ENCODE peak calls at places on chromosomes 12 and 14, in six cellular contexts. H is activated B cell treated with CpG ODN at 0.5 μM for 24 hours, R is GM06990, J is lower leg skin, G is osteocyte, M is cardiac muscle cell. L is an unnamed sample.

GRCh38 chr14:77663289-77663688 is 44.5 kb downstream of the ALKBH1 start:
- DNase-seq in H (no peak), R (no peak), J (no peak), G (no peak), M (no peak), L (no peak)

GRCh38 chr14:101820283-101820798 is 58.8 kb downstream of the PPP2R5C start:
- DNase-seq in H (no peak), R (no peak), J (no peak), G (no peak), M (no peak), L (no peak)

GRCh38 chr14:40188006-40188405 is 755.8 kb upstream of the FBXO33 start:
- DNase-seq in H (no peak), R (no peak), J (no peak), G (no peak), M (no peak), L (no peak)

GRCh38 chr12:94073441-94074051 is 74.8 kb upstream of the PLXNC1 start:
- DNase-seq in H (no peak), R (no peak), J (no peak), G (no peak), M (no peak), L (peak)

GRCh38 chr12:106249411-106250135 is 1.8 kb upstream of the CKAP4 start:
- DNase-seq in H (no peak), R (peak), J (no peak), G (peak), M (no peak), L (no peak)

GRCh38 chr12:130183585-130184370 is 21.5 kb downstream of the FZD10 start:
- DNase-seq in H (no peak), R (no peak), J (no peak), G (no peak), M (no peak), L (no peak)

GRCh38 chr14:52840916-52841315 is 49.5 kb upstream of the GNPNAT1 start:
- DNase-seq in H (no peak), R (no peak), J (peak), G (no peak), M (no peak), L (no peak)

GRCh38 chr12:111412007-111412829 is 6.5 kb downstream of the SH2B3 start:
- DNase-seq in H (no peak), R (no peak), J (no peak), G (no peak), M (peak), L (no peak)

GRCh38 chr12:27534060-27534764 is 10.2 kb downstream of the PPFIBP1 start:
- DNase-seq in H (no peak), R (peak), J (no peak), G (no peak), M (no peak), L (no peak)

GRCh38 chr12:12839886-12840285 is 26.7 kb downstream of the DDX47 start:
- DNase-seq in H (no peak), R (no peak), J (no peak), G (no peak), M (no peak), L (no peak)

GRCh38 chr14:64786296-64787149 is 82.3 kb downstream of the PLEKHG3 start:
- DNase-seq in H (no peak), R (no peak), J (no peak), G (no peak), M (no peak), L (no peak)

GRCh38 chr14:35539969-35540368 is 6.0 kb downstream of the INSM2 start:
- DNase-seq in H (no peak), R (no peak), J (no peak), G (no peak), M (no peak), L (no peak)

GRCh38 chr12:7588703-7589329 is 76.9 kb downstream of the APOBEC1 start:
- DNase-seq in H (no peak), R (no peak), J (peak), G (no peak), M (peak), L (no peak)

GRCh38 chr14:99755629-99756603 is 37.3 kb upstream of the EML1 start:
- DNase-seq in H (no peak), R (no peak), J (peak), G (peak), M (no peak), L (no peak)

GRCh38 chr12:15011162-15011561 is 38.3 kb downstream of the PDE6H start:
- DNase-seq in H (no peak), R (no peak), J (no peak), G (no peak), M (no peak), L (no peak)

GRCh38 chr14:81476816-81477215 is 56.8 kb downstream of the SEL1L start:
- DNase-seq in H (no peak), R (no peak), J (no peak), G (no peak), M (no peak), L (no peak)

GRCh38 chr14:99819514-99819913 is 26.3 kb downstream of the EML1 start:
- DNase-seq in H (no peak), R (no peak), J (no peak), G (no peak), M (no peak), L (no peak)

GRCh38 chr14:50801706-50802105 is 29.3 kb downstream of the NIN start:
- DNase-seq in H (no peak), R (no peak), J (no peak), G (no peak), M (no peak), L (no peak)

GRCh38 chr12:94284046-94284445 is 135.7 kb downstream of the PLXNC1 start:
- DNase-seq in H (no peak), R (no peak), J (no peak), G (no peak), M (no peak), L (no peak)

GRCh38 chr14:61080591-61081010 is 99.6 kb downstream of the SLC38A6 start:
- DNase-seq in H (peak), R (peak), J (no peak), G (no peak), M (no peak), L (no peak)

GRCh38 chr14:53571589-53571988 is 385.0 kb downstream of the BMP4 start:
- DNase-seq in H (no peak), R (no peak), J (no peak), G (no peak), M (no peak), L (no peak)

GRCh38 chr12:1794440-1795090 is 25.8 kb upstream of the LRTM2 start:
- DNase-seq in H (no peak), R (no peak), J (no peak), G (peak), M (no peak), L (no peak)

GRCh38 chr12:102891756-102892155 is 25.3 kb downstream of the PAH start:
- DNase-seq in H (no peak), R (no peak), J (no peak), G (no peak), M (no peak), L (no peak)

GRCh38 chr12:21695896-21696295 is 38.3 kb upstream of the LDHB start:
- DNase-seq in H (no peak), R (no peak), J (no peak), G (no peak), M (no peak), L (no peak)

GRCh38 chr12:11825278-11825677 is 175.8 kb downstream of the ETV6 start:
- DNase-seq in H (no peak), R (no peak), J (no peak), G (no peak), M (no peak), L (no peak)

GRCh38 chr12:132887513-132888341 is at the start of gene CHFR:
- DNase-seq in H (peak), R (peak), J (peak), G (peak), M (peak), L (peak)
- TF ChIP-seq CTCF in H (no peak), R (no peak), J (no peak), G (no peak), M (no peak), L (no peak)

GRCh38 chr14:72892103-72892878 is 1.6 kb downstream of the DPF3 start:
- DNase-seq in H (peak), R (peak), J (no peak), G (no peak), M (peak), L (no peak)
- TF ChIP-seq CTCF in H (no peak), R (peak), J (no peak), G (peak), M (no peak), L (no peak)

DNA sequence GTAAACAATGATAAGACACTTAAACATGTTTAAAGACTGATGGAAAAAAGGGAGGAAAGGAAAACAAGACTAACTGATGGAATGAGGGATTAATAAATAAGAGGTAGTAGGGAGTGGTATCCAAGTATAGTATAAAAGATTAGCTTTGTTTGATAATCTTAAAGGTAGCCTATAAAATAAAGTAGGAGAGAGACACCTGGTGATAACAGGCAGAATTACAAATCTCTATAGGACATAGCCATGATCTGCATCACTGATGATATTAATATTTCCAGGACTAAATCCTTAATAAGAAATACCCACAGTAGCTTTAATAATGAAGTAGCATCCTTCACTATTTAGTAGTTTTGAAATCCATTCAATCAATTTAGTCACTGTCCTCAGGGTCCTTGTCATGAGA is 30.4 kb downstream of the DLGAP5 start:
- DNase-seq in H (no peak), R (no peak), J (no peak), G (no peak), M (no peak), L (no peak)
- TF ChIP-seq CTCF in H (no peak), R (peak), J (no peak), G (peak), M (peak), L (peak)

DNA sequence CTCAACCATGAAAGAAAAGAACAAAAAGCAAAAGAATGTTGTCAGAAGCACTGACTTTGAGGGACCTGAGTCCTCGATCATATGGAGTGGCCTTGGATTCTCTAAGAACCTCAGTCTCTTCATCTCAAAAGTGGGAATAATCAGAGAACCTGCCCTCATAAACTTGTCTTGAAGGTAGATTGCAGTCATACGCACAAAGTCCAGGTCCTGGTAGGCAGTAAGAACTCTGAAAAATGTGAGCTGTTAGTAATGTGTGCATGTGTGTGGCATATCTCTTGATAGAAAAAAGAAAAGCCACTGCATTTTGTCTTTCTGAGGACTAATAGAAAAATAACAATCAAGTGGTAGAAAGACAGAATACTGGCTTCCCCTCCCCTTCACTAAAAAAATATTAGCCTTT is 205.0 kb upstream of the TBX3 start:
- DNase-seq in H (no peak), R (no peak), J (no peak), G (no peak), M (no peak), L (no peak)
- TF ChIP-seq CTCF in H (no peak), R (no peak), J (no peak), G (no peak), M (no peak), L (no peak)

GRCh38 chr12:51865757-51866270 is 17.3 kb upstream of the FIGNL2 start:
- DNase-seq in H (no peak), R (no peak), J (no peak), G (no peak), M (peak), L (no peak)
- TF ChIP-seq CTCF in H (no peak), R (no peak), J (no peak), G (no peak), M (no peak), L (no peak)

GRCh38 chr12:25933001-25933400 is 25.5 kb upstream of the RASSF8 start:
- DNase-seq in H (no peak), R (no peak), J (no peak), G (no peak), M (no peak), L (no peak)
- TF ChIP-seq CTCF in H (no peak), R (no peak), J (no peak), G (no peak), M (no peak), L (no peak)

GRCh38 chr12:83826112-83826511 is 1086.5 kb downstream of the SLC6A15 start:
- DNase-seq in H (no peak), R (no peak), J (no peak), G (no peak), M (peak), L (peak)
- TF ChIP-seq CTCF in H (no peak), R (peak), J (no peak), G (peak), M (peak), L (peak)

GRCh38 chr14:26163761-26164160 is 434.1 kb downstream of the NOVA1 start:
- DNase-seq in H (no peak), R (no peak), J (no peak), G (no peak), M (peak), L (no peak)
- TF ChIP-seq CTCF in H (no peak), R (no peak), J (no peak), G (peak), M (peak), L (peak)

DNA sequence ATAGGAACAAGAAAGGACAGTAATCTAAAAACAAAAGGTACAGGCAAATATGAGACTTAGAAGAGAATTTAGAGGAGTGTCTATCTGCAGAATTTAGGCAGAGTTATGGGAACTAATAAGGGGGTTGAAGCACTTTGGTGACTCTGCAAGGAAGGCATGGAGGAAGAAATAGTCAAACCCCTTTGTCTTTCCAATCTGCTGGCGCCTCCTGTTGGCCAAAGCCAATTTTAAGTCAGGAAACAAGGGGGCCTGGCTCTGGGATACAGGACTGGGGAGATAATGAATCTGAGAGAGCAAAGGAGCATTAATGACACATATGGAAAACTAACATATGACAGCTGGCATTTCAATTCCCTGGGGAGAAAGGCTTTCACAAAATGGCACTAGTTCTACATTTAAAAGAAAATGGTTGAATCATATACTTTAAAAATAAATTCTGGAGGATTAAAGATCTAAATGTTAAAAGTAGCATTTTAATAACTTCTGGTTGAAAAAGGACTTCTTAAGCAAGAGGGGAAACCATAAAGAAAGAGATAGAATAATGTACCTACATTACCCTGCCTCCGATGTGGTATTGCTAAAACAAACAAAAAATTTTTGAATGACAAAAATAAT is 48.5 kb upstream of the CSRP2 start:
- DNase-seq in H (no peak), R (no peak), J (no peak), G (no peak), M (peak), L (no peak)
- TF ChIP-seq CTCF in H (no peak), R (peak), J (no peak), G (peak), M (peak), L (peak)

L was measured in D721Med.